ENCODE peak calls at places on chromosomes 16 and 17, in five cellular contexts. Q is HepG2, P is SK-N-SH, N is K562, E is GM12878. W is an unnamed sample.

GRCh38 chr17:68640601-68641000 is 39.4 kb upstream of the FAM20A start:
- DNase-seq in N (no peak), Q (no peak), E (no peak), P (no peak), W (no peak)

GRCh38 chr16:58317608-58318152 is 22.9 kb upstream of the PRSS54 start:
- DNase-seq in E (no peak), Q (no peak), N (no peak), P (no peak), W (no peak)

GRCh38 chr17:45298546-45299285 is 18.1 kb downstream of the MAP3K14 start:
- DNase-seq in P (no peak), N (no peak), Q (no peak), E (no peak), W (no peak)

GRCh38 chr17:40089085-40089895 is 11.1 kb downstream of the NR1D1 start:
- DNase-seq in E (no peak), P (no peak), Q (no peak), N (no peak), W (no peak)

GRCh38 chr16:14196011-14196410 is 124.9 kb downstream of the MRTFB start:
- DNase-seq in P (peak; percentile 27), N (no peak), E (no peak), Q (no peak), W (no peak)

GRCh38 chr16:74768239-74768638 is 6.4 kb downstream of the FA2H start:
- DNase-seq in N (no peak), Q (no peak), E (no peak), P (no peak), W (no peak)

GRCh38 chr17:77738666-77739531 is 219.6 kb upstream of the TNRC6C start:
- DNase-seq in Q (no peak), N (no peak), E (no peak), P (no peak), W (no peak)

GRCh38 chr17:81469266-81469665 is 43.3 kb downstream of the ACTG1 start:
- DNase-seq in P (no peak), Q (no peak), E (no peak), N (no peak), W (no peak)

GRCh38 chr17:50360716-50361115 is 12.3 kb downstream of the MRPL27 start:
- DNase-seq in N (no peak), E (no peak), Q (no peak), P (no peak), W (no peak)

DNA sequence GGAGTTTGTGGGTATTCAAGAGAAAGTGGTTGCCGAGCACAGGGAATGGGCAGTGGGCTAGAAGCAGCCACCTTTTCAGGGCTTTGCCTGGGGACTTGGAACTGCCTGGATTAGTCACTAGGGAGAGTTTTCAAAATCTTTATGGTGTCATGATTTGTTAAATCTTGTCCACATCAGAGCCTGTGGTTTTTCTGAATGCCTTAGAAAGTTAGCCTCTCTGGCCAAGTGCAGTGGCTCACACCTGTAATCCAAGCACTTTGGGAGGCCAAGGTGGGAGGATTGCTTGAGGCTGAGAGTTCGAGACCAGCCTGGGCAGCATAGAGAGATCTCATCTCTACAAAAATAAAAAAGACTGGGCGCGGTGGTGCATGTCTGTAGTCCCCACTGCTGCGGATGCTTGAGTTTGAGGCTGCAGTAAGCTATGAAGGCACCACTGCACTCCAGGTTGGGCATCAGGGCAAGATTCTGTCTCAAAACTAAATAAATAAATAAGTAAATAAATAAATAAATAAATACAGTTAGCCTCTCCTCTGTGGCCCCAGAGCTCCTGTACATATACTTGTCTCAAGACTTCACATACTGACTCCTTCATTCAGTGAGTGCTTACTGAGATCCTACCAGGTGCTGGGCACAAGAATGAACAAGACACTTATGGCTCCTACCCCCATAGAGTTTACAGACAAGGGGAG is 76.3 kb upstream of the HNF1B start:
- DNase-seq in E (no peak), P (no peak), Q (no peak), N (no peak), W (no peak)
- TF ChIP-seq FOXM1 in E (no peak), P (no peak), Q (no peak), N (no peak), W (no peak)

GRCh38 chr17:63358956-63359355 is 87.2 kb downstream of the CYB561 start:
- DNase-seq in N (no peak), Q (no peak), E (no peak), P (no peak), W (no peak)

GRCh38 chr17:63358111-63358839 is 87.8 kb downstream of the CYB561 start:
- DNase-seq in P (peak; percentile 39), N (no peak), E (no peak), Q (no peak), W (no peak)

GRCh38 chr17:63364387-63364786 is 81.7 kb downstream of the CYB561 start:
- DNase-seq in P (no peak), Q (no peak), E (no peak), N (no peak), W (no peak)

GRCh38 chr17:63364944-63365343 is 81.2 kb downstream of the CYB561 start:
- DNase-seq in P (no peak), Q (no peak), E (no peak), N (no peak), W (no peak)

DNA sequence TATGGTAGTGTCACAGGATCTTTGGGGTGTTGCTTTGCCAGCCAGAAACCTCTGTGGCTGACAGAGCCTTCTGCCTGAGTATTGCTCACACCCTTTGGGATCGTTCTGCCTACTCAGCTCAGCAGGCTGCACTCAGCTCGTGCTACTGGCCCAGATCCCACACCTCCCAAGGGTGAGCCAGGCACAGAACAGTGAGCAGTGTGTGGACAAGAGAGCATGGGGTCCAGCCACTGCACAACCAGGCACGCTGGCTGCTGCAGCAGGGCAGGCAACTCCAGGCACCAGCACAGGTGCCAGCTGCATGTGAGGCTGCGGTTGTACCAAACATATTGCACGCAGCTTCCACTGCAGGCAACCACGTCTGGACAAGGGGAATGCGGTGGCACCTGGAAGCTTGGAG is 84.9 kb downstream of the CYB561 start:
- DNase-seq in N (no peak), E (no peak), P (no peak), Q (no peak), W (no peak)
- TF ChIP-seq FOXM1 in N (no peak), E (no peak), P (no peak), Q (no peak), W (no peak)

DNA sequence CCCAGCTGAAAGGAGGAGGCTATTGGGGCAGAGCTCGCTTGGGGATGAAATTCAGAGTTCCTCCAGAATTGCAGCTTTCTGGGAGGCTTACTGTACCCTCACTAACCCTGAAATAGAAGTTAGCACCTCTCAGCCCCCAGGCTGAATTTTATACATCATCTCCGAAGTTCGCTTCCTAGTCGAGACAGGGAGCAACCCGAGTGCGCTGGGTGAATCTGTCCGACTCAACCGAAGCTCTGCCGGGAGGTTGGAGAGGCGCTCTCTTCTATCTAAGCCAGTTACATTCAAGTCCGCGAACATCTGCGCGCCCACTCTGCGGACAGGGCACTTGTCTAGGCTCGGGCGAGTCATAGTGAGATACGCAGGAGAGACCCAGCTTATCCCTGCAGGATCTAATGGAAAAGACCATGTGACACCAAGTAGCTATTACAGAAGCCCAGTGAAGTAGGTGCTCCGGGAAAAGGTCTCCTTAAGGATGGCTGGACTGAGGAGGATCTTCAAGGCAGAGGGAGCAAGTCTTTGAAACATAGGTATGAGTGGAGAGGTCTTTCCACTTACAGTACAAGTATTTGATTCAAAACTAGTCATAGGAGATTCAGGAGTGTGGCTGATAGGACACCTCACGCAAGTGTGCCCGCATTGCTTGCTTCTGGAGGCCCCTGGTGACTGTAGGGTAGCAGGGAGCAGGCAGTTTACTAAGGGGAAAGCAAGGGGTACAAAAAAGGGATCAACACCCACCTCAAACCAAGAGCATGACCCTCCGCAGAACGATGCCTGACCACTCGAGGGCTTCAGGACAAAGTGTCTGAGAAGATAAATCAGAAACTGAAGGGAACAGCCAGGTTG is 667 bp upstream of the HES7 start:
- DNase-seq in N (no peak), Q (no peak), E (no peak), P (no peak), W (no peak)
- TF ChIP-seq FOXM1 in N (no peak), Q (no peak), E (no peak), P (no peak), W (no peak)

GRCh38 chr16:86398622-86399021 is 111.7 kb upstream of the FOXF1 start:
- DNase-seq in Q (no peak), P (no peak), N (no peak), E (no peak), W (no peak)
- TF ChIP-seq FOXM1 in Q (no peak), P (no peak), N (no peak), E (no peak), W (no peak)

DNA sequence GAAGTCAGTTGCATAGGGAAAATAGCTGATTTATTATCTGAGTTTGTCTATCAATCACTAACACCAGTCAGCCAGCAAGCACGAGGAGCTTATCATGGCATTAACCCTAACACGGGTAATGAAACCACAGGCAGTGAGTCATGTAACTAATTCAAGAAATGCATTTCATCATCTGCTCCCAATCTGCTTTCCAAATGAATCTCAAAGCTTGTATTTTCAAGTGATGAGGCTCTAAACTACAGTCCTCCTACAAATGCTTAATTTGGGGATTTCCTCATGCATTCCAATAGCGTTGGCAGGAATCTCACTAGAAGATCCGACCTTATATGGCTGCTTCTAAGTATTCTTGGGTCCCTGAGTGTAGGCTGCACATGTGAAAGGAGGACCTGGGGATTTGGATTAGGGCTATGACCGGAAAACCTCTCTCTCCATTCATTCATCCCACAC is 118.4 kb upstream of the HSBP1 start:
- DNase-seq in Q (no peak), E (peak; percentile 17), P (no peak), N (no peak), W (no peak)
- TF ChIP-seq FOXM1 in Q (no peak), E (no peak), P (no peak), N (no peak), W (no peak)

GRCh38 chr17:57811633-57812280 is 38.1 kb downstream of the MRPS23 start:
- DNase-seq in Q (no peak), E (no peak), N (no peak), P (peak; percentile 54), W (peak; percentile 52)
- TF ChIP-seq FOXM1 in Q (no peak), E (no peak), N (no peak), P (no peak), W (no peak)

DNA sequence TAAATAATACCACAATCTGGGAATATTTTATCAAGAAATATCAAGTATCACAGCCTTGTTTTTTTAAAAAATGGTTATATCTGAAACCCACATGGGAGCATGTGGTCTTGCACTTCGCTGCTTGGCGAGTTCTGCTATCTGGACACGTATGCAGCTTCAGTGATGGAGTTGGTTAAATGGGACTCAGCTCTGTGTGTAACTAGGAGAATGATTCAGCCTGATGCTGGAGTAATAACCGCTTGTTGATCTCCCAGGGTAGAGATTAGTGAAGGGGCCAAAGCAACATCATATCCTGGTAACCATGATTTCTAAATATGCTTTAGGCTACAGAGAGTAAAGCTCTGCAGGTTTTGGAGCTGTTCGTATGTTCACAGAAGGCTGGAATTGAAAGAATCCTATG is 63.1 kb downstream of the IQCK start:
- DNase-seq in E (no peak), N (no peak), Q (no peak), P (no peak), W (no peak)
- TF ChIP-seq FOXM1 in E (no peak), N (no peak), Q (no peak), P (no peak), W (no peak)

W was measured in HEK293T.